ENCODE peak calls at places on chromosome 20, in six cellular contexts. R is HCT116, W is A549, U is HepG2, D is Panc1, L is GM12878. C is an unnamed sample.

GRCh38 chr20:25248501-25249172 is 752 bp downstream of the PYGB start:
- DNase-seq in R (no peak), W (peak), U (no peak), D (no peak), L (no peak), C (peak)

GRCh38 chr20:19932170-19932667 is 84.9 kb upstream of the NAA20 start:
- DNase-seq in R (no peak), W (no peak), U (no peak), D (no peak), L (no peak), C (no peak)

GRCh38 chr20:44302026-44302669 is 8.9 kb downstream of the FITM2 start:
- DNase-seq in R (no peak), W (no peak), U (peak), D (no peak), L (no peak), C (no peak)

GRCh38 chr20:17928633-17929311 is 39.8 kb downstream of the SNX5 start:
- DNase-seq in R (no peak), W (no peak), U (no peak), D (no peak), L (no peak), C (peak)

GRCh38 chr20:6583134-6583738 is 184.2 kb upstream of the BMP2 start:
- DNase-seq in R (no peak), W (peak), U (peak), D (no peak), L (peak), C (peak)

GRCh38 chr20:6037082-6037481 is 16.8 kb downstream of the LRRN4 start:
- DNase-seq in R (no peak), W (no peak), U (no peak), D (no peak), L (no peak), C (no peak)

GRCh38 chr20:13131688-13132087 is 89.4 kb upstream of the ISM1 start:
- DNase-seq in R (no peak), W (no peak), U (no peak), D (no peak), L (no peak), C (no peak)

GRCh38 chr20:42475773-42476172 is 713.9 kb downstream of the PTPRT start:
- DNase-seq in R (no peak), W (no peak), U (no peak), D (no peak), L (no peak), C (no peak)

GRCh38 chr20:40813213-40813510 is 124.1 kb upstream of the MAFB start:
- DNase-seq in R (no peak), W (no peak), U (no peak), D (no peak), L (no peak), C (no peak)

GRCh38 chr20:51650685-51651134 is 108.2 kb upstream of the NFATC2 start:
- DNase-seq in R (peak), W (no peak), U (no peak), D (no peak), L (no peak), C (no peak)

GRCh38 chr20:33263784-33264183 is 19.2 kb upstream of the BPIFB1 start:
- DNase-seq in R (no peak), W (no peak), U (no peak), D (no peak), L (no peak), C (no peak)

GRCh38 chr20:45968081-45968671 is 3.8 kb downstream of the ZNF335 start:
- DNase-seq in R (no peak), W (no peak), U (no peak), D (no peak), L (no peak), C (no peak)

GRCh38 chr20:20273281-20273680 is 94.6 kb upstream of the INSM1 start:
- DNase-seq in R (no peak), W (no peak), U (no peak), D (no peak), L (no peak), C (no peak)

GRCh38 chr20:59422911-59423520 is 122.6 kb downstream of the EDN3 start:
- DNase-seq in R (no peak), W (no peak), U (no peak), D (no peak), L (no peak), C (no peak)

GRCh38 chr20:35556871-35557270 is 15.0 kb downstream of the ERGIC3 start:
- DNase-seq in R (no peak), W (no peak), U (no peak), D (no peak), L (no peak), C (no peak)

GRCh38 chr20:49591217-49591865 is 23.4 kb upstream of the PTGIS start:
- DNase-seq in R (no peak), W (no peak), U (no peak), D (no peak), L (no peak), C (no peak)

GRCh38 chr20:7399114-7399513 is 541.1 kb downstream of the HAO1 start:
- DNase-seq in R (no peak), W (no peak), U (no peak), D (no peak), L (no peak), C (no peak)

GRCh38 chr20:19257865-19258264 is 45.4 kb downstream of the SLC24A3 start:
- DNase-seq in R (no peak), W (no peak), U (no peak), D (no peak), L (no peak), C (peak)

GRCh38 chr20:25269057-25269832 is 21.4 kb downstream of the PYGB start:
- DNase-seq in R (no peak), W (no peak), U (no peak), D (no peak), L (no peak), C (no peak)

GRCh38 chr20:22385602-22386299 is 198.6 kb downstream of the FOXA2 start:
- DNase-seq in R (no peak), W (peak), U (peak), D (no peak), L (no peak), C (peak)

GRCh38 chr20:25030007-25030648 is 27.8 kb downstream of the ACSS1 start:
- DNase-seq in R (no peak), W (no peak), U (peak), D (no peak), L (no peak), C (no peak)

GRCh38 chr20:50295762-50296449 is 105.3 kb downstream of the CEBPB start:
- DNase-seq in R (no peak), W (no peak), U (no peak), D (no peak), L (no peak), C (no peak)

GRCh38 chr20:24236204-24236603 is 233.2 kb upstream of the SYNDIG1 start:
- DNase-seq in R (no peak), W (no peak), U (no peak), D (no peak), L (no peak), C (no peak)

GRCh38 chr20:17795003-17795402 is 95.2 kb downstream of the BANF2 start:
- DNase-seq in R (no peak), W (no peak), U (no peak), D (no peak), L (no peak), C (no peak)

DNA sequence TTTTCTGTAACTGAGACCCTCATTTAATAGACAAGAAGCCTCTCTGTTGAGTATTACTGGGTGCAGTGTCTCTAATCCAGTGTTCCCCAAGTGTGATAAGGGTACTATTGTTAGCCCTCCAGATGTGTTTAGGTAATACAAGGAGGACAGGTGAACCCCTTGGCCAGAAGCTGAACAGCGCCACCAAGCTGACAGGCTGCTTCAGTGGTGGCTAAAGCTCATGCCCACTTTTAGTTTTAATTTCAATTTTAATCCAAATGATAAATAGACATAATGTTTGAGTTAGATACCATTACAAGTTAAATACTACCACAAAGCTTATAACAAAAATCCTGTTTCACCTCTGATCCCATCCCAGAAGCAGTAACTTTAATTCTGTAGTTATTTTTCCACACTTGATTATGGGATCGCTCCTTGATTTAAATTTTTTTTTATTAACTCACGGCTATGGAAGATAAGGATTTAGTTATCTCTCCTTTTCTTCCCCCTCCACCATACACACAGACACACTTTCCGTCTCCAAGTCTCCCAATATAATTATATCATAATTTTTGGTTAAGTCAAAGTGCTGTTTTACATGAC is 8.3 kb upstream of the STK35 start:
- DNase-seq in R (peak), W (peak), U (peak), D (no peak), L (no peak), C (peak)
- H3K27ac ChIP-seq in R (no peak), W (no peak), U (no peak), D (no peak), L (no peak), C (no peak)

DNA sequence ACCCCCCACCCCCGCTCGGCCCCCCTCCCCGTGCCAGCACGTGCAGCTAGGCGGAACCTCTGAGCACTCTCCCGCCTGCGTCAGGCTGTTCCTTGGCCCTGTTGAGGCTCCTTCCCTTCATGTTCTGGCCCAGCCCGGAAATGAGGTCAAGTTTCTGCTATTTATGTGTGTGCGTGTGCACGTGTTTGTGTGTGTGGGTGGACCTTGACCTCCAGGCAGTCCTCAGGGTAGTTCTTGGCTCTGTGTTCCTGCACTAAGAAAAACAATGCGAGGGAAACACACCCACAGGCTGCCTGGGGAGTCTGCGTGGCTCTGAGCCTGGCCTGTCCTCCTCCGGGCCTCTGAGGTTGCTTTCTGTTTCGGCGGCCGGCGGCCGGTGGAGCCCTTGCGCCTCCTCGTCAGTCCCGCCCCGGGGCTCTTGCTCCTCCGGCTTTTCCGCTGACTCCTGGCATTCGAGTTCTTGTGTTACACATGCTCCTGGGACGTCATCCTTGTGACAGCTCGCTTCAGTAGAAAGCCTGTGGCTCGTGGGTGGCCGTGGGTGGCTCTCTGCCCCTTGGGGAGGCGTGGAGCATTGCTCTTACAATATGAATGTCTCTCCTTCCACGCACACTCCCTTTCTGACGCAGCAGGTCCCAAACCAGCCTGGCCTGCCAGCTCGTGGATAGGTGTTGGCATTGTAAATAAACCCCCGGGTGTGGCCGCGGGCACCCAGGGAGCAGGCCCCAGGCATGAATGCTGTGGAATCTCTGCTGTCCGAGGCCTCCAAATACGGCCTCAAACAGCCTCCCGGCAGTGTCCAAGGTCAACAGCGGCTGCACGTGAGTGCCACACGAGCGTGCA is 10.0 kb downstream of the SLCO4A1 start:
- DNase-seq in R (peak), W (peak), U (peak), D (peak), L (peak), C (peak)
- H3K4me3 ChIP-seq in R (no peak), W (peak), U (peak), D (peak), L (peak), C (no peak)

GRCh38 chr20:31906001-31906400 is 35.6 kb downstream of the TTLL9 start:
- DNase-seq in R (no peak), W (no peak), U (no peak), D (no peak), L (no peak), C (peak)
- TF ChIP-seq REST in R (no peak), W (no peak), U (no peak), D (no peak), L (no peak), C (no peak)

GRCh38 chr20:16283307-16283706 is 289.9 kb downstream of the KIF16B start:
- DNase-seq in R (no peak), W (no peak), U (no peak), D (no peak), L (no peak), C (no peak)
- H3K27ac ChIP-seq in R (no peak), W (no peak), U (no peak), D (no peak), L (no peak), C (no peak)

GRCh38 chr20:63697357-63697867 is 960 bp downstream of the TNFRSF6B start:
- DNase-seq in R (no peak), W (no peak), U (no peak), D (no peak), L (no peak), C (no peak)
- H3K4me3 ChIP-seq in R (peak), W (no peak), U (peak), D (no peak), L (no peak), C (peak)

DNA sequence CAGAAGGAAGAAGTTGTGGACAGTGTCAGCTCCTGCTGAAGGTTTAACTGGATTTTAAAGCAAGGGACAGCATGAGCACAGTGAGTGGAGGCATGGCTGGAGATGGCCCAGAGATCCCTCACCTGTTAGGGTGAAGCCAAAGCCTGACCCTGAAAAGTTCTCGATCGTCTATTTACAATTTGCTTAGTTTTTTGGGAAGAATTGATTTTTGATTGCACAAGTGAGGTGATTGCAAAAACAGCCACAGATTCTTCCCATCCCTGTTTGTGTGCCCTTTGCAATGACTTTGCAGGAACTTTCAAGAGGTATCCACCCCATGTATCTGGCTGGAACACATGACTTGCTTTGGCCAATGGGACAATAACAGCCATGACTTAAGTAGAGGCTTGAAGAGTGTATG is 170.1 kb downstream of the TFAP2C start:
- DNase-seq in R (no peak), W (no peak), U (no peak), D (no peak), L (no peak), C (no peak)
- TF ChIP-seq REST in R (no peak), W (no peak), U (no peak), D (no peak), L (no peak), C (no peak)

GRCh38 chr20:10504893-10505292 is 69.8 kb downstream of the SLX4IP start:
- DNase-seq in R (no peak), W (no peak), U (no peak), D (no peak), L (no peak), C (no peak)

GRCh38 chr20:10498196-10498595 is 63.1 kb downstream of the SLX4IP start:
- DNase-seq in R (no peak), W (no peak), U (no peak), D (no peak), L (no peak), C (no peak)

GRCh38 chr20:10501377-10501776 is 66.3 kb downstream of the SLX4IP start:
- DNase-seq in R (no peak), W (no peak), U (no peak), D (no peak), L (no peak), C (peak)

GRCh38 chr20:10505320-10506226 is 70.5 kb downstream of the SLX4IP start:
- DNase-seq in R (no peak), W (no peak), U (no peak), D (no peak), L (no peak), C (no peak)

DNA sequence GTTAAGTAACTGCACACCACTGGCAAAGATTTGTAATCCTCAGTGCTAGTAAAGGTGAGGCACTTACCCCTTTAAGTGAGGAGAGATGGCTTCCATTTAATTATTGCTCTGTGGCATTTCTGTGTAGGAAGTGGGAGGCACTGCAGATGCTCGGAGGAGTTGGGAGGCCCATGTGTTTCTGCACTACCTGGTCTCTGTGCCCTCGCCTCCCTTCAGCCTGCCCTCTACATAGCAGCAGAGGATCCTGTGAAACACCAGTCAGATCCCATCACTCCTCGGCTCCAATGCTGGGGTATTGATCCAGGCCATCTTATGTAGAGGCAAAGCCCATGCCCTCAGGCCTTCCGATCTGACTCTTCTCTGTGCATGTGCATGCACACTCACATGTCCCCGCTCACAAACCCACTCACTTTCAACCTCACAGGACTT is 67.0 kb downstream of the SLX4IP start:
- DNase-seq in R (no peak), W (no peak), U (no peak), D (no peak), L (no peak), C (no peak)
- H3K27ac ChIP-seq in R (no peak), W (no peak), U (no peak), D (no peak), L (no peak), C (peak)

GRCh38 chr20:5000263-5001173 is 792 bp downstream of the SLC23A2 start:
- DNase-seq in R (no peak), W (no peak), U (peak), D (no peak), L (no peak), C (peak)
- H3K4me3 ChIP-seq in R (peak), W (peak), U (peak), D (peak), L (peak), C (peak)

GRCh38 chr20:10565191-10565921 is 108.4 kb downstream of the JAG1 start:
- DNase-seq in R (no peak), W (no peak), U (peak), D (no peak), L (no peak), C (no peak)
- TF ChIP-seq REST in R (no peak), W (no peak), U (no peak), D (no peak), L (no peak), C (no peak)

C was measured in GM23338.